ENCODE peak calls at places on chromosomes 16 and 17, in seven cellular contexts. M is transverse colon, C is tibial nerve, R is H1, V is A549, H is stomach, O is ovary. K is an unnamed sample.

GRCh38 chr16:85980686-85981085 is 81.7 kb downstream of the IRF8 start:
- DNase-seq in V (no peak), H (no peak), C (no peak), O (no peak), M (no peak), R (no peak), K (no peak)

GRCh38 chr17:58248955-58249269 is 10.5 kb downstream of the LPO start:
- DNase-seq in V (no peak), O (no peak), M (no peak), H (no peak), R (no peak), C (no peak), K (no peak)

GRCh38 chr17:68600123-68600880 is 865 bp downstream of the FAM20A start:
- DNase-seq in M (peak; percentile 10), V (peak; percentile 36), O (peak; percentile 74), H (peak; percentile 72), R (no peak), C (no peak), K (peak; percentile 81)

GRCh38 chr17:61238455-61238933 is 161.1 kb upstream of the TBX2 start:
- DNase-seq in H (no peak), O (no peak), V (no peak), M (no peak), C (no peak), R (no peak), K (no peak)

GRCh38 chr17:3944485-3945388 is 19.5 kb downstream of the ATP2A3 start:
- DNase-seq in M (peak; percentile 37), O (peak; percentile 91), R (peak; percentile 50), C (peak; percentile 49), V (no peak), H (peak; percentile 66), K (no peak)

GRCh38 chr17:78495634-78496033 is 81.6 kb downstream of the DNAH17 start:
- DNase-seq in H (no peak), O (no peak), R (no peak), V (no peak), C (no peak), M (no peak), K (no peak)

GRCh38 chr17:10151667-10152496 is 46.5 kb downstream of the GAS7 start:
- DNase-seq in C (peak; percentile 42), M (peak; percentile 26), V (no peak), O (no peak), R (no peak), H (peak; percentile 27), K (no peak)

GRCh38 chr17:64326420-64327054 is 63.5 kb upstream of the TEX2 start:
- DNase-seq in C (peak; percentile 75), H (peak; percentile 44), M (peak; percentile 18), O (peak; percentile 74), V (no peak), R (no peak), K (peak; percentile 90)

GRCh38 chr17:31397256-31397939 is 5.9 kb downstream of the RAB11FIP4 start:
- DNase-seq in O (no peak), R (no peak), M (no peak), C (no peak), V (no peak), H (no peak), K (peak; percentile 51)

GRCh38 chr17:76872221-76872873 is 4.1 kb downstream of the MGAT5B start:
- DNase-seq in O (no peak), H (no peak), R (no peak), C (no peak), V (peak; percentile 92), M (peak; percentile 13), K (no peak)

GRCh38 chr17:82407255-82407654 is 10.9 kb upstream of the HEXD start:
- DNase-seq in C (no peak), M (no peak), R (no peak), O (no peak), H (peak; percentile 35), V (no peak), K (no peak)

GRCh38 chr17:65389426-65389825 is 172.0 kb downstream of the AXIN2 start:
- DNase-seq in C (no peak), H (no peak), M (no peak), O (no peak), R (no peak), V (no peak), K (no peak)

GRCh38 chr17:15090533-15090932 is 174.6 kb downstream of the PMP22 start:
- DNase-seq in V (no peak), O (no peak), M (no peak), R (no peak), H (no peak), C (no peak), K (no peak)

GRCh38 chr16:5709889-5710288 is 612.3 kb upstream of the EEF2KMT start:
- DNase-seq in C (no peak), O (no peak), H (no peak), V (no peak), R (peak; percentile 19), M (no peak), K (no peak)

GRCh38 chr17:2500446-2500845 is 11.2 kb downstream of the METTL16 start:
- DNase-seq in R (no peak), M (no peak), H (no peak), C (no peak), V (no peak), O (no peak), K (no peak)

GRCh38 chr17:72702998-72703397 is 389.5 kb downstream of the SLC39A11 start:
- DNase-seq in O (no peak), V (no peak), M (no peak), C (no peak), R (no peak), H (no peak), K (no peak)

GRCh38 chr17:37493249-37494027 is 3.7 kb downstream of the DUSP14 start:
- DNase-seq in R (no peak), M (no peak), H (no peak), V (no peak), O (no peak), C (no peak), K (no peak)

GRCh38 chr16:10181196-10182162 is 749 bp downstream of the GRIN2A start:
- DNase-seq in R (peak; percentile 70), M (peak; percentile 60), C (peak; percentile 8), V (peak; percentile 62), H (peak; percentile 71), O (peak; percentile 75), K (no peak)

GRCh38 chr17:76281573-76282371 is 16.6 kb downstream of the UBALD2 start:
- DNase-seq in M (no peak), R (no peak), C (no peak), H (no peak), V (no peak), O (no peak), K (no peak)

GRCh38 chr17:49676276-49676868 is 1.5 kb downstream of the SPOP start:
- DNase-seq in C (no peak), H (no peak), R (no peak), M (peak; percentile 14), V (no peak), O (no peak), K (no peak)

GRCh38 chr17:49360796-49361128 is 1.3 kb downstream of the ZNF652 start:
- DNase-seq in M (peak; percentile 39), C (no peak), O (no peak), R (no peak), V (peak; percentile 60), H (no peak), K (no peak)

GRCh38 chr17:1019451-1019850 is 22.5 kb downstream of the TIMM22 start:
- DNase-seq in M (no peak), C (no peak), H (peak; percentile 72), V (no peak), O (no peak), R (no peak), K (no peak)

GRCh38 chr17:76370261-76370993 is 14.0 kb upstream of the SPHK1 start:
- DNase-seq in M (peak; percentile 54), H (peak; percentile 47), C (peak; percentile 65), O (peak; percentile 67), V (peak; percentile 79), R (no peak), K (peak; percentile 88)

GRCh38 chr16:63702981-63703590 is 1418.8 kb downstream of the CDH11 start:
- DNase-seq in C (no peak), V (no peak), M (no peak), H (peak; percentile 53), O (no peak), R (no peak), K (no peak)

GRCh38 chr16:57544129-57544653 is 1.7 kb downstream of the ADGRG5 start:
- DNase-seq in R (no peak), C (no peak), O (no peak), M (peak; percentile 57), H (no peak), V (no peak), K (peak; percentile 43)
- TF ChIP-seq EP300 in R (no peak), C (peak; percentile 10), O (no peak), M (no peak), H (no peak), V (no peak), K (no peak)

GRCh38 chr17:21467739-21468490 is 91.8 kb downstream of the KCNJ12 start:
- DNase-seq in H (no peak), C (no peak), R (no peak), V (no peak), O (no peak), M (no peak), K (no peak)
- TF ChIP-seq EP300 in H (no peak), C (no peak), R (no peak), V (no peak), O (no peak), M (no peak), K (no peak)

GRCh38 chr16:28974007-28974436 is 556 bp upstream of the SPNS1 start:
- DNase-seq in V (peak; percentile 75), O (peak; percentile 79), R (peak; percentile 15), H (peak; percentile 44), M (peak; percentile 59), C (peak; percentile 51), K (no peak)

GRCh38 chr16:28975158-28975603 is 603 bp downstream of the SPNS1 start:
- DNase-seq in V (no peak), M (no peak), R (no peak), O (no peak), H (no peak), C (no peak), K (no peak)

GRCh38 chr16:28977703-28978641 is 3.4 kb downstream of the SPNS1 start:
- DNase-seq in C (no peak), M (no peak), V (peak; percentile 25), R (no peak), H (no peak), O (no peak), K (no peak)

GRCh38 chr16:28974437-28975157 is at the start of gene SPNS1:
- DNase-seq in V (peak; percentile 97), H (peak; percentile 98), R (peak; percentile 93), M (peak; percentile 98), C (peak; percentile 98), O (peak; percentile 99), K (peak; percentile 99)
- TF ChIP-seq EP300 in V (no peak), H (no peak), R (peak; percentile 69), M (no peak), C (peak; percentile 98), O (no peak), K (no peak)

DNA sequence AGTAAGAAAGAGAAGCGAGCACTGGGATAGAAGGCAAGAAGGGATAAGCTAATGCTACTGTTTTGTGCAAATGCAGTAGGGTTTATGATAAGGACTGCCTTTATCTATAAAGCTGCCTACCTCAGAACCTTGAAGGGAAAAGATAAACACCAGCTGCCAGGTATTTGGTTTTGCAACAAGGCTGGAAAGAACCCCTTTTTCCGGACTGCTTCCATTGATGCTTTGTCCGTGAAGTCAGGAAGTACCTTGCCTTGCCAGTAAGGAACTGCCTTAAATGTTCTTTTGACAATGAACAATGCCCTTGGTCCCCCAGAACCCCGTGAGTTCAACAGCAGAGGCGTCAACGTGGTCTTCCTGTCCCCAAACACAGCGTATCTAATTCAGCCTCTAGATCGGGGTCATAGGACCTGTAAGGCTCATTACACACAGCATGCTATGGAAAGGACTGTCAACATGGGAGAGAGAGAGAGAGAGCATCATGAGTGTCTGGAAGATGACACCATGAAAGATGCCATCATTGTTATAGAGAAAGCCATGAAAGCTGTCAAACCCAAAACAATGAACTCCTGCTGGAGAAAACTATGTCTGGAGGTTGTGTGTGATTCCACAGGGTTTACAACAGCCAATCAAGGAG is 113.4 kb downstream of the ANKRD11 start:
- DNase-seq in R (no peak), M (no peak), V (no peak), O (no peak), C (no peak), H (no peak), K (no peak)
- TF ChIP-seq EP300 in R (no peak), M (no peak), V (no peak), O (no peak), C (peak; percentile 11), H (no peak), K (no peak)